ENCODE peak calls at places on chromosome 20, in seven cellular contexts. One of them, this sample, is unnamed.

GRCh38 chr20:58618694-58619540 is 32.2 kb upstream of the STX16 start:
- DNase-seq in GM23248: peak
- DNase-seq in T-helper 17 cell: no peak
- DNase-seq in WERI-Rb-1: no peak
- DNase-seq in DMS53: no peak
- DNase-seq in KG1: no peak
- DNase-seq in T-helper 1 cell: no peak
- DNase-seq in this sample: no peak

GRCh38 chr20:22977047-22977785 is 57.9 kb upstream of the SSTR4 start:
- DNase-seq in GM23248: no peak
- DNase-seq in WERI-Rb-1: no peak
- DNase-seq in KG1: no peak
- DNase-seq in T-helper 1 cell: no peak
- DNase-seq in T-helper 17 cell: no peak
- DNase-seq in DMS53: no peak
- DNase-seq in this sample: no peak

GRCh38 chr20:49541733-49542513 is 26.0 kb downstream of the PTGIS start:
- DNase-seq in DMS53: peak
- DNase-seq in T-helper 17 cell: peak
- DNase-seq in WERI-Rb-1: peak
- DNase-seq in T-helper 1 cell: peak
- DNase-seq in GM23248: peak
- DNase-seq in KG1: peak
- DNase-seq in this sample: no peak

GRCh38 chr20:41889871-41890224 is 271.7 kb upstream of the CHD6 start:
- DNase-seq in T-helper 17 cell: no peak
- DNase-seq in WERI-Rb-1: peak
- DNase-seq in GM23248: peak
- DNase-seq in DMS53: no peak
- DNase-seq in KG1: no peak
- DNase-seq in T-helper 1 cell: no peak
- DNase-seq in this sample: no peak

GRCh38 chr20:33874129-33874528 is 63.0 kb downstream of the CHMP4B start:
- DNase-seq in T-helper 1 cell: no peak
- DNase-seq in DMS53: no peak
- DNase-seq in WERI-Rb-1: no peak
- DNase-seq in T-helper 17 cell: no peak
- DNase-seq in GM23248: no peak
- DNase-seq in KG1: no peak
- DNase-seq in this sample: no peak

GRCh38 chr20:47610247-47610944 is 108.7 kb downstream of the NCOA3 start:
- DNase-seq in T-helper 17 cell: no peak
- DNase-seq in KG1: peak
- DNase-seq in GM23248: peak
- DNase-seq in DMS53: peak
- DNase-seq in T-helper 1 cell: peak
- DNase-seq in WERI-Rb-1: no peak
- DNase-seq in this sample: peak

GRCh38 chr20:51249781-51250180 is 226.9 kb upstream of the KCNG1 start:
- DNase-seq in T-helper 1 cell: no peak
- DNase-seq in KG1: no peak
- DNase-seq in WERI-Rb-1: no peak
- DNase-seq in T-helper 17 cell: no peak
- DNase-seq in DMS53: no peak
- DNase-seq in GM23248: no peak
- DNase-seq in this sample: no peak

GRCh38 chr20:25466846-25467245 is 59.4 kb downstream of the GINS1 start:
- DNase-seq in DMS53: no peak
- DNase-seq in GM23248: no peak
- DNase-seq in KG1: no peak
- DNase-seq in T-helper 1 cell: no peak
- DNase-seq in T-helper 17 cell: no peak
- DNase-seq in WERI-Rb-1: no peak
- DNase-seq in this sample: no peak

GRCh38 chr20:51594999-51595532 is 52.5 kb upstream of the NFATC2 start:
- DNase-seq in GM23248: peak
- DNase-seq in DMS53: peak
- DNase-seq in T-helper 17 cell: peak
- DNase-seq in KG1: peak
- DNase-seq in T-helper 1 cell: peak
- DNase-seq in WERI-Rb-1: peak
- DNase-seq in this sample: peak

GRCh38 chr20:37989601-37990001 is 43.7 kb downstream of the TTI1 start:
- DNase-seq in DMS53: peak
- DNase-seq in GM23248: no peak
- DNase-seq in KG1: no peak
- DNase-seq in WERI-Rb-1: no peak
- DNase-seq in T-helper 1 cell: no peak
- DNase-seq in T-helper 17 cell: no peak
- DNase-seq in this sample: no peak

GRCh38 chr20:33684533-33685327 is 1.5 kb downstream of the E2F1 start:
- DNase-seq in WERI-Rb-1: peak
- DNase-seq in T-helper 1 cell: no peak
- DNase-seq in DMS53: no peak
- DNase-seq in KG1: no peak
- DNase-seq in T-helper 17 cell: no peak
- DNase-seq in GM23248: no peak
- DNase-seq in this sample: no peak

This sample was measured in left lung.